ENCODE peak calls at places on chromosomes 12 and 14, in six cellular contexts. I is HT-29, V is transverse colon, T is NCI-H1105 treated with DMSO at 0.1 percent for 48 hours, R is H54, E is GM20000. Z is an unnamed sample.
A peak's percentile ranks its signal among the peaks of the same experiment; 100 is the strongest.

GRCh38 chr14:46368275-46368674 is 283.3 kb downstream of the RPL10L start:
- DNase-seq in E (no peak), R (no peak), V (no peak), I (no peak), T (no peak), Z (no peak)

GRCh38 chr12:12990700-12991468 is 9.2 kb downstream of the HEBP1 start:
- DNase-seq in V (no peak), T (no peak), R (no peak), E (no peak), I (no peak), Z (no peak)

GRCh38 chr12:79360936-79361335 is 329.8 kb downstream of the PAWR start:
- DNase-seq in R (no peak), I (no peak), V (no peak), T (no peak), E (no peak), Z (no peak)

GRCh38 chr12:102824218-102824835 is 92.7 kb downstream of the PAH start:
- DNase-seq in E (peak; percentile 22), I (no peak), T (no peak), V (no peak), R (no peak), Z (no peak)

GRCh38 chr12:112839386-112839972 is 47.9 kb downstream of the RPH3A start:
- DNase-seq in I (peak; percentile 60), R (peak; percentile 53), T (no peak), V (no peak), E (no peak), Z (no peak)

GRCh38 chr12:56377310-56377988 is 14.8 kb upstream of the APOF start:
- DNase-seq in T (no peak), I (peak; percentile 16), R (peak; percentile 23), E (no peak), V (no peak), Z (no peak)

GRCh38 chr12:47488888-47489287 is 216.9 kb downstream of the RPAP3 start:
- DNase-seq in I (no peak), V (no peak), T (no peak), E (no peak), R (no peak), Z (no peak)

GRCh38 chr12:113800201-113800600 is 165.9 kb downstream of the RBM19 start:
- DNase-seq in R (no peak), I (no peak), V (no peak), T (no peak), E (no peak), Z (no peak)

GRCh38 chr12:97943359-97943758 is 480.8 kb downstream of the RMST start:
- DNase-seq in V (no peak), I (peak; percentile 43), T (no peak), E (no peak), R (no peak), Z (no peak)

GRCh38 chr12:130830246-130830551 is 8.9 kb downstream of the STX2 start:
- DNase-seq in R (no peak), I (no peak), E (no peak), V (no peak), T (no peak), Z (no peak)

GRCh38 chr12:3020399-3020798 is 56.8 kb upstream of the TSPAN9 start:
- DNase-seq in V (no peak), R (no peak), E (no peak), I (no peak), T (no peak), Z (no peak)

GRCh38 chr12:78864483-78865296 is at the start of gene SYT1:
- DNase-seq in R (peak; percentile 48), V (peak; percentile 25), T (peak; percentile 98), E (no peak), I (no peak), Z (peak; percentile 95)

GRCh38 chr14:68886109-68886434 is 93.0 kb downstream of the ACTN1 start:
- DNase-seq in R (no peak), T (peak; percentile 2), E (no peak), I (no peak), V (no peak), Z (no peak)

GRCh38 chr12:58955849-58956248 is 35.5 kb upstream of the LRIG3 start:
- DNase-seq in R (no peak), T (no peak), E (no peak), I (no peak), V (no peak), Z (no peak)

GRCh38 chr12:38374751-38375150 is 58.2 kb downstream of the ALG10B start:
- DNase-seq in V (no peak), T (peak; percentile 19), R (no peak), E (no peak), I (no peak), Z (no peak)

Z was measured in NCI-H748 treated with DMSO at 0.1 percent for 48 hours.